ENCODE peak calls at places on chromosomes 2 and 18, in eight cellular contexts. One of them, this sample, is unnamed. For H3K27me3, the result is how much of the 10 kb centered on the place peaks cover.

GRCh38 chr2:62307469-62308389 is 111.8 kb downstream of the B3GNT2 start:
- DNase-seq in cardiac muscle cell: no peak
- DNase-seq in bronchial epithelial cell: peak
- DNase-seq in tibial artery: no peak
- DNase-seq in left lung: no peak
- DNase-seq in A673: no peak
- DNase-seq in astrocyte: no peak
- DNase-seq in neural progenitor cell: no peak
- DNase-seq in this sample: no peak

GRCh38 chr18:1047406-1047805 is 142.7 kb downstream of the ADCYAP1 start:
- DNase-seq in cardiac muscle cell: peak
- DNase-seq in bronchial epithelial cell: no peak
- DNase-seq in tibial artery: no peak
- DNase-seq in left lung: no peak
- DNase-seq in A673: no peak
- DNase-seq in astrocyte: peak
- DNase-seq in neural progenitor cell: no peak
- DNase-seq in this sample: no peak

GRCh38 chr2:26035110-26035728 is 1.3 kb downstream of the RAB10 start:
- DNase-seq in cardiac muscle cell: no peak
- DNase-seq in bronchial epithelial cell: no peak
- DNase-seq in tibial artery: no peak
- DNase-seq in left lung: no peak
- DNase-seq in A673: peak
- DNase-seq in astrocyte: no peak
- DNase-seq in neural progenitor cell: peak
- DNase-seq in this sample: no peak

GRCh38 chr2:29920130-29920577 is 1.2 kb downstream of the ALK start:
- DNase-seq in cardiac muscle cell: peak
- DNase-seq in bronchial epithelial cell: peak
- DNase-seq in tibial artery: peak
- DNase-seq in left lung: peak
- DNase-seq in A673: peak
- DNase-seq in astrocyte: peak
- DNase-seq in neural progenitor cell: peak
- DNase-seq in this sample: peak

GRCh38 chr2:222352981-222353380 is 54.2 kb upstream of the PAX3 start:
- DNase-seq in cardiac muscle cell: no peak
- DNase-seq in bronchial epithelial cell: no peak
- DNase-seq in tibial artery: no peak
- DNase-seq in left lung: no peak
- DNase-seq in A673: no peak
- DNase-seq in astrocyte: no peak
- DNase-seq in neural progenitor cell: no peak
- DNase-seq in this sample: no peak

GRCh38 chr18:52903858-52904257 is 563.9 kb downstream of the DCC start:
- DNase-seq in cardiac muscle cell: peak
- DNase-seq in bronchial epithelial cell: peak
- DNase-seq in tibial artery: no peak
- DNase-seq in left lung: no peak
- DNase-seq in A673: peak
- DNase-seq in astrocyte: no peak
- DNase-seq in neural progenitor cell: peak
- DNase-seq in this sample: peak

GRCh38 chr2:84817239-84817655 is 63.6 kb downstream of the TRABD2A start:
- DNase-seq in cardiac muscle cell: no peak
- DNase-seq in bronchial epithelial cell: no peak
- DNase-seq in tibial artery: no peak
- DNase-seq in left lung: no peak
- DNase-seq in A673: no peak
- DNase-seq in astrocyte: no peak
- DNase-seq in neural progenitor cell: no peak
- DNase-seq in this sample: no peak

GRCh38 chr2:128775064-128775347 is 456.3 kb upstream of the HS6ST1 start:
- DNase-seq in cardiac muscle cell: no peak
- DNase-seq in bronchial epithelial cell: no peak
- DNase-seq in tibial artery: peak
- DNase-seq in left lung: no peak
- DNase-seq in A673: no peak
- DNase-seq in astrocyte: no peak
- DNase-seq in neural progenitor cell: no peak
- DNase-seq in this sample: no peak

GRCh38 chr2:30684546-30684945 is 122.7 kb downstream of the CAPN13 start:
- DNase-seq in cardiac muscle cell: no peak
- DNase-seq in bronchial epithelial cell: no peak
- DNase-seq in tibial artery: no peak
- DNase-seq in left lung: no peak
- DNase-seq in A673: no peak
- DNase-seq in astrocyte: no peak
- DNase-seq in neural progenitor cell: no peak
- DNase-seq in this sample: no peak

GRCh38 chr2:215416656-215417055 is 19.2 kb downstream of the FN1 start:
- DNase-seq in cardiac muscle cell: peak
- DNase-seq in bronchial epithelial cell: no peak
- DNase-seq in tibial artery: no peak
- DNase-seq in left lung: no peak
- DNase-seq in A673: no peak
- DNase-seq in astrocyte: no peak
- DNase-seq in neural progenitor cell: no peak
- DNase-seq in this sample: no peak

GRCh38 chr18:23529597-23529996 is 26.3 kb downstream of the RMC1 start:
- DNase-seq in cardiac muscle cell: no peak
- DNase-seq in bronchial epithelial cell: peak
- DNase-seq in tibial artery: no peak
- DNase-seq in left lung: no peak
- DNase-seq in A673: no peak
- DNase-seq in astrocyte: peak
- DNase-seq in neural progenitor cell: no peak
- DNase-seq in this sample: no peak

GRCh38 chr2:17648571-17648970 is 105.0 kb downstream of the SMC6 start:
- DNase-seq in cardiac muscle cell: no peak
- DNase-seq in bronchial epithelial cell: no peak
- DNase-seq in tibial artery: no peak
- DNase-seq in left lung: no peak
- DNase-seq in A673: no peak
- DNase-seq in astrocyte: no peak
- DNase-seq in neural progenitor cell: no peak
- DNase-seq in this sample: no peak

GRCh38 chr2:201642086-201642578 is 1.2 kb downstream of the TMEM237 start:
- DNase-seq in cardiac muscle cell: no peak
- DNase-seq in bronchial epithelial cell: no peak
- DNase-seq in tibial artery: peak
- DNase-seq in left lung: no peak
- DNase-seq in A673: no peak
- DNase-seq in astrocyte: no peak
- DNase-seq in neural progenitor cell: no peak
- DNase-seq in this sample: no peak

GRCh38 chr2:70962211-70962884 is 16.1 kb upstream of the ANKRD53 start:
- DNase-seq in cardiac muscle cell: no peak
- DNase-seq in bronchial epithelial cell: no peak
- DNase-seq in tibial artery: peak
- DNase-seq in left lung: no peak
- DNase-seq in A673: no peak
- DNase-seq in astrocyte: no peak
- DNase-seq in neural progenitor cell: no peak
- DNase-seq in this sample: no peak

GRCh38 chr18:32139835-32140283 is 48.2 kb downstream of the RNF138 start:
- DNase-seq in cardiac muscle cell: no peak
- DNase-seq in bronchial epithelial cell: no peak
- DNase-seq in tibial artery: no peak
- DNase-seq in left lung: no peak
- DNase-seq in A673: no peak
- DNase-seq in astrocyte: no peak
- DNase-seq in neural progenitor cell: no peak
- DNase-seq in this sample: no peak

GRCh38 chr2:190947711-190948251 is 66.2 kb downstream of the STAT1 start:
- DNase-seq in cardiac muscle cell: peak
- DNase-seq in bronchial epithelial cell: peak
- DNase-seq in tibial artery: no peak
- DNase-seq in left lung: no peak
- DNase-seq in A673: peak
- DNase-seq in astrocyte: peak
- DNase-seq in neural progenitor cell: no peak
- DNase-seq in this sample: no peak

GRCh38 chr2:55585451-55586079 is 31.9 kb downstream of the PPP4R3B start:
- DNase-seq in cardiac muscle cell: peak
- DNase-seq in bronchial epithelial cell: peak
- DNase-seq in tibial artery: no peak
- DNase-seq in left lung: no peak
- DNase-seq in A673: peak
- DNase-seq in astrocyte: peak
- DNase-seq in neural progenitor cell: no peak
- DNase-seq in this sample: no peak

GRCh38 chr18:38706373-38706772 is 1140.8 kb upstream of the CELF4 start:
- DNase-seq in cardiac muscle cell: no peak
- DNase-seq in bronchial epithelial cell: no peak
- DNase-seq in tibial artery: no peak
- DNase-seq in left lung: no peak
- DNase-seq in A673: no peak
- DNase-seq in astrocyte: no peak
- DNase-seq in neural progenitor cell: no peak
- DNase-seq in this sample: no peak

GRCh38 chr2:130375291-130376266 is 19.7 kb downstream of the PTPN18 start:
- DNase-seq in cardiac muscle cell: peak
- DNase-seq in bronchial epithelial cell: no peak
- DNase-seq in tibial artery: no peak
- DNase-seq in left lung: no peak
- DNase-seq in A673: no peak
- DNase-seq in astrocyte: no peak
- DNase-seq in neural progenitor cell: no peak
- DNase-seq in this sample: no peak

GRCh38 chr2:130372833-130373807 is 17.3 kb downstream of the PTPN18 start:
- DNase-seq in cardiac muscle cell: no peak
- DNase-seq in bronchial epithelial cell: no peak
- DNase-seq in tibial artery: no peak
- DNase-seq in left lung: no peak
- DNase-seq in A673: no peak
- DNase-seq in astrocyte: no peak
- DNase-seq in neural progenitor cell: no peak
- DNase-seq in this sample: peak

GRCh38 chr2:130372055-130372832 is 16.4 kb downstream of the PTPN18 start:
- DNase-seq in cardiac muscle cell: peak
- DNase-seq in bronchial epithelial cell: peak
- DNase-seq in tibial artery: peak
- DNase-seq in left lung: peak
- DNase-seq in A673: peak
- DNase-seq in astrocyte: peak
- DNase-seq in neural progenitor cell: peak
- DNase-seq in this sample: peak

GRCh38 chr2:130374587-130375290 is 18.9 kb downstream of the PTPN18 start:
- DNase-seq in cardiac muscle cell: peak
- DNase-seq in bronchial epithelial cell: no peak
- DNase-seq in tibial artery: no peak
- DNase-seq in left lung: no peak
- DNase-seq in A673: no peak
- DNase-seq in astrocyte: peak
- DNase-seq in neural progenitor cell: no peak
- DNase-seq in this sample: no peak

GRCh38 chr2:130373808-130374365 is 18.0 kb downstream of the PTPN18 start:
- DNase-seq in cardiac muscle cell: no peak
- DNase-seq in bronchial epithelial cell: no peak
- DNase-seq in tibial artery: no peak
- DNase-seq in left lung: no peak
- DNase-seq in A673: no peak
- DNase-seq in astrocyte: no peak
- DNase-seq in neural progenitor cell: no peak
- DNase-seq in this sample: peak
- H3K4me3 ChIP-seq in cardiac muscle cell: no peak
- H3K4me3 ChIP-seq in bronchial epithelial cell: no peak
- H3K4me3 ChIP-seq in tibial artery: no peak
- H3K4me3 ChIP-seq in left lung: peak
- H3K4me3 ChIP-seq in A673: no peak
- H3K4me3 ChIP-seq in astrocyte: no peak
- H3K4me3 ChIP-seq in neural progenitor cell: no peak
- H3K4me3 ChIP-seq in this sample: no peak

DNA sequence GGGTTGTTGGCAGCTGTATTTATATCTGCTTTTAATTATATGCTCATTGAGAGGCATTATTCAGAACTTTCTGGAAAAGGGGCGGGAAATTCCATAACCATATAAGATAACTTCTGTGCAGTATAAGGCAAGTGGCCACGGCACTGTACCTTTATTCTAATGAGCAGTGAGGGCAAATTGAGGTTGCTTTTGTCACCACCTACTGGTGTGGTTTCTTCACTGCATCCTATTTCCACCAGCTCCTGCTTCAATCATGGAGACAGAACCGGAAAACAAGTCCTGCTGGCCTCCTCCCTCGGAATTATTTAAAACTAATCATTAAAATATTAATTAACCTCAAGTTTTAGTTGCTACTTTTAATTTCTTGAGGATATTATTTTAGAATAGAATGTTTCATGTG is 759.4 kb downstream of the CBLN2 start:
- DNase-seq in cardiac muscle cell: peak
- DNase-seq in bronchial epithelial cell: peak
- DNase-seq in tibial artery: no peak
- DNase-seq in left lung: no peak
- DNase-seq in A673: peak
- DNase-seq in astrocyte: no peak
- DNase-seq in neural progenitor cell: no peak
- DNase-seq in this sample: peak
- TF ChIP-seq CTCF in cardiac muscle cell: peak
- TF ChIP-seq CTCF in bronchial epithelial cell: peak
- TF ChIP-seq CTCF in tibial artery: no peak
- TF ChIP-seq CTCF in left lung: peak
- TF ChIP-seq CTCF in A673: peak
- TF ChIP-seq CTCF in astrocyte: peak
- TF ChIP-seq CTCF in neural progenitor cell: peak
- TF ChIP-seq CTCF in this sample: peak

DNA sequence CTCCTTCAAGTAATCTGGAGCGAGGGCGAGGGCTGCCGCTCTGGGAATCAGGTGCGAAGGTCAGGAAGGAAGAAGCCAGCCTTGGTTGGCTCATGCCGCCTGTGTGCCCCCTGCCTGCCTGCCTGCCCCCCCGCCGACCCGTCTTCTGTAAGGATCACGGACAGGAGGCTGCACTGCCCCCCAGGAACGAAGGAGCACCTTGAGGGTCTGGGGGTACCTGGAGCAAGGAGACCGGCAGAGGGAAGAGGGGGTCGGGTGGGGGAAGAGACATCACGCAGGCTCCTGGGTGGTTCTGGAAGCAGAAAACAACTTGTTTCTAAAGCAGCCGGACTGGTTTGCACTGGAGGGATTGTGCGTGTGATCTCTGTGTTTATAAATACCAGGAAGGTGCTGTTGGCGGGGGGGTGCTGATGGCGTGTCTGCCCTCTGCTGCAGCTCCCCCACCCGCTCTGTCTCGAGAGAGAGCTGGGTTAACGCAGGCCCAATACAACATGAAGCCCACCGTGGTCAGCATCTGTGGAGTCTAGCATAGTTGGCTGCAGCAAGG is 1.7 kb downstream of the FOSL2 start:
- DNase-seq in cardiac muscle cell: peak
- DNase-seq in bronchial epithelial cell: peak
- DNase-seq in tibial artery: peak
- DNase-seq in left lung: peak
- DNase-seq in A673: no peak
- DNase-seq in astrocyte: peak
- DNase-seq in neural progenitor cell: no peak
- DNase-seq in this sample: no peak
- H3K27me3 ChIP-seq in cardiac muscle cell: under half
- H3K27me3 ChIP-seq in bronchial epithelial cell: under half
- H3K27me3 ChIP-seq in tibial artery: under half
- H3K27me3 ChIP-seq in left lung: under half
- H3K27me3 ChIP-seq in A673: under half
- H3K27me3 ChIP-seq in astrocyte: under half
- H3K27me3 ChIP-seq in neural progenitor cell: under half
- H3K27me3 ChIP-seq in this sample: under half

GRCh38 chr2:101628050-101628392 is 69.5 kb upstream of the MAP4K4 start:
- DNase-seq in cardiac muscle cell: no peak
- DNase-seq in bronchial epithelial cell: no peak
- DNase-seq in tibial artery: no peak
- DNase-seq in left lung: no peak
- DNase-seq in A673: no peak
- DNase-seq in astrocyte: no peak
- DNase-seq in neural progenitor cell: no peak
- DNase-seq in this sample: no peak
- H3K4me3 ChIP-seq in cardiac muscle cell: no peak
- H3K4me3 ChIP-seq in bronchial epithelial cell: no peak
- H3K4me3 ChIP-seq in tibial artery: no peak
- H3K4me3 ChIP-seq in left lung: no peak
- H3K4me3 ChIP-seq in A673: no peak
- H3K4me3 ChIP-seq in astrocyte: no peak
- H3K4me3 ChIP-seq in neural progenitor cell: no peak
- H3K4me3 ChIP-seq in this sample: no peak